ENCODE peak calls at places on chromosomes 1 and 21, in eight cellular contexts. V is esophagus squamous epithelium, F is fibroblast of lung, C is colonic mucosa, M is psoas muscle, I is tibial nerve, N is hepatocyte, X is upper lobe of right lung. W is an unnamed sample. For H3K27me3, the result is how much of the 10 kb centered on the place peaks cover.

GRCh38 chr1:89844236-89844807 is 23.5 kb downstream of the LRRC8D start:
- DNase-seq in V (no peak), F (peak), C (no peak), M (no peak), I (no peak), N (no peak), X (no peak), W (no peak)

GRCh38 chr1:30409476-30410152 is 313.8 kb downstream of the MATN1 start:
- DNase-seq in V (no peak), F (peak), C (peak), M (no peak), I (peak), N (no peak), X (peak), W (peak)

GRCh38 chr1:245277276-245277675 is 122.5 kb downstream of the KIF26B start:
- DNase-seq in V (no peak), F (no peak), C (no peak), M (no peak), I (no peak), N (no peak), X (no peak), W (no peak)

GRCh38 chr1:177780096-177780700 is 189.7 kb downstream of the SEC16B start:
- DNase-seq in V (no peak), F (peak), C (no peak), M (no peak), I (peak), N (peak), X (no peak), W (no peak)

GRCh38 chr1:56199060-56199459 is 380.3 kb downstream of the PLPP3 start:
- DNase-seq in V (no peak), F (no peak), C (no peak), M (peak), I (no peak), N (no peak), X (no peak), W (no peak)

GRCh38 chr1:67534627-67535065 is 104.4 kb upstream of the SERBP1 start:
- DNase-seq in V (no peak), F (peak), C (no peak), M (no peak), I (no peak), N (peak), X (no peak), W (no peak)

GRCh38 chr1:31790641-31791091 is 25.2 kb downstream of the SPOCD1 start:
- DNase-seq in V (no peak), F (no peak), C (no peak), M (no peak), I (no peak), N (no peak), X (peak), W (peak)

GRCh38 chr1:154745286-154745731 is 124.8 kb downstream of the KCNN3 start:
- DNase-seq in V (no peak), F (no peak), C (no peak), M (peak), I (no peak), N (no peak), X (no peak), W (no peak)

GRCh38 chr1:207813946-207814345 is 62.1 kb downstream of the CD46 start:
- DNase-seq in V (no peak), F (no peak), C (no peak), M (no peak), I (no peak), N (no peak), X (no peak), W (peak)
- H3K27ac ChIP-seq in V (peak), F (no peak), C (no peak), M (peak), I (peak), N (no peak), X (peak), W (no peak)

GRCh38 chr1:61051455-61052392 is 30.6 kb upstream of the NFIA start:
- DNase-seq in V (no peak), F (no peak), C (no peak), M (peak), I (peak), N (no peak), X (no peak), W (no peak)
- H3K27me3 ChIP-seq in V (under half), F (under half), C (under half), M (under half), I (under half), N (under half), X (under half), W (under half)

GRCh38 chr1:14743368-14743767 is 144.9 kb downstream of the KAZN start:
- DNase-seq in V (no peak), F (no peak), C (no peak), M (no peak), I (no peak), N (no peak), X (no peak), W (no peak)

GRCh38 chr1:14740016-14740415 is 141.5 kb downstream of the KAZN start:
- DNase-seq in V (no peak), F (no peak), C (no peak), M (no peak), I (no peak), N (no peak), X (no peak), W (no peak)

GRCh38 chr1:14745321-14745720 is 146.8 kb downstream of the KAZN start:
- DNase-seq in V (no peak), F (no peak), C (no peak), M (no peak), I (no peak), N (no peak), X (no peak), W (no peak)

GRCh38 chr1:14740466-14740865 is 142.0 kb downstream of the KAZN start:
- DNase-seq in V (no peak), F (no peak), C (no peak), M (no peak), I (no peak), N (no peak), X (no peak), W (no peak)

DNA sequence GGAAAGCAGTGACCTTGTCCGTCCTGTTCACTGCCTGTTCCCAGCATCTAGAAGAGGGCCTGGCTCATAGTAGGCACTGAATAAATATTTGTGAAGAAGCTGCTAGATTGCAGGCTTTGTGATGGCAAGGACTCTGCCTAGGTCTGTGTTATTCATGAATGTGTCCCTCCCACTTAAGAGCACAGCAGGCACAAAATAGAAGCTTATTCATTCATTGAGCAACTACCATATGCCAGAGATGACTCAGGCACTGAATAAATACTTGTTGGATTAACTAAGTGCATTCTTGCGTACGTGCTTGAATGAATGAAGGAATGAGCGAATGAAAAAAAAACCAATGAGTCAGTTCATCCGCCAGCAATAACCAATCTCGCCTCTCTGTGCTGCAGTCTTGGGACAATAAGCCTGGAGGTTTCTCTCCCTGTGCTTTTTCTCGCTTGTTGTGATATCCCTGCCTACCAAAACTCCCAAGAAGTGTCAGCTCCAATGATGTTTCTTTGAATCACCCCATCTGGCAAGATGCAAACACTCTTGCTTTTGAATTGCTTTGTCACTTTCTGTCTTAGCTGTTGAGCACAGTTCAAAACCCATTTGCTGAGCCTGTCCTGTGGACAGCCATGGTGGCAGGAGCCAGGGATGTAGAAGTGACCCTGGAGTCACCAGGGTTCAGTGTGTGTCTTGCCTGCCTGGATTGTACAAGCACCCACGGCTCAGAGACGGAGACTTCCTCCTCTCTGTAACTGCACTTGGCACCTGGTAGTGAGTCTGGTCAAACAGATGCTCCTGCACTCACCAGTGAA is 143.9 kb downstream of the KAZN start:
- DNase-seq in V (no peak), F (peak), C (no peak), M (no peak), I (no peak), N (peak), X (no peak), W (no peak)
- H3K27ac ChIP-seq in V (peak), F (peak), C (no peak), M (no peak), I (no peak), N (no peak), X (no peak), W (no peak)

DNA sequence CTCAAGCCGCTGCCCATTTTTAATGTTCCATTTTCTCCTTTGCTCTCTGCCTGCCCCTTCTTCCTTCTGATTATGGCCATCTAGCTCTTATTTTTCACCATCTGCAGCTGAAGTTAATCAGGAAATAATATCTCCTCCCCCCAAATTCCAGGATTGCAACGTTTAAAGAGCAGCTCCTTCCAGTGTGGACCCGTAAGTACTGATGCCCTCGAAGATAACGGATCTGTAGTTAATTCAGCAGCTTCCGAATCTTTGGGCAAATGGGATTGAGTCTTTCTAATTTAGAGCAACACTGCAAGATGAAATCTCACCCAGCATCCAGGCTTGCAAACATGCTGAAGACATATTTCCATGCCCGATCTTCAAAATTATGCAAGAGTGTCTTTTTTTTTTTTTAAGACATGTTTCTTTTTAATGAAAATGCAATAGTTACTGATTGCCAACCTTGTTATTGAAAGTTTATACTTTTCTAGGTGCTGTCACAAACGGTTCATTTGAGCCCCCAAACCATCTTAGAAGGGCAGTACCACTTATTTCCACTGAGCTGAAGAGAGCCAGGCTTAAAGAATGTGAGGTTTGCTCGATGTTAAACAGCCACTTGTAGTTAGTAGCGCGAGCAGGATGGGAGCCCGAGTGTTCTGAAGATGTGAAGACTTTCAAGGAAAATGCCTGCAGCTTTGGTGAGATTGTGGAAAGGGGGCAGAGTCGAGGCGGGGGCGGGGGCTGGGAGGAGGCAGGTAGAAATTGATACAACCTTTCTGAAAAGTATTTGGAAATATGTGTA is 10.9 kb upstream of the RCAN3 start:
- DNase-seq in V (no peak), F (no peak), C (no peak), M (no peak), I (no peak), N (no peak), X (no peak), W (no peak)
- H3K27me3 ChIP-seq in V (under half), F (under half), C (under half), M (under half), I (under half), N (under half), X (under half), W (under half)

GRCh38 chr21:45534591-45535331 is 7.5 kb downstream of the SLC19A1 start:
- DNase-seq in V (no peak), F (peak), C (peak), M (peak), I (no peak), N (peak), X (peak), W (peak)
- H3K27ac ChIP-seq in V (no peak), F (no peak), C (no peak), M (no peak), I (no peak), N (no peak), X (no peak), W (no peak)

DNA sequence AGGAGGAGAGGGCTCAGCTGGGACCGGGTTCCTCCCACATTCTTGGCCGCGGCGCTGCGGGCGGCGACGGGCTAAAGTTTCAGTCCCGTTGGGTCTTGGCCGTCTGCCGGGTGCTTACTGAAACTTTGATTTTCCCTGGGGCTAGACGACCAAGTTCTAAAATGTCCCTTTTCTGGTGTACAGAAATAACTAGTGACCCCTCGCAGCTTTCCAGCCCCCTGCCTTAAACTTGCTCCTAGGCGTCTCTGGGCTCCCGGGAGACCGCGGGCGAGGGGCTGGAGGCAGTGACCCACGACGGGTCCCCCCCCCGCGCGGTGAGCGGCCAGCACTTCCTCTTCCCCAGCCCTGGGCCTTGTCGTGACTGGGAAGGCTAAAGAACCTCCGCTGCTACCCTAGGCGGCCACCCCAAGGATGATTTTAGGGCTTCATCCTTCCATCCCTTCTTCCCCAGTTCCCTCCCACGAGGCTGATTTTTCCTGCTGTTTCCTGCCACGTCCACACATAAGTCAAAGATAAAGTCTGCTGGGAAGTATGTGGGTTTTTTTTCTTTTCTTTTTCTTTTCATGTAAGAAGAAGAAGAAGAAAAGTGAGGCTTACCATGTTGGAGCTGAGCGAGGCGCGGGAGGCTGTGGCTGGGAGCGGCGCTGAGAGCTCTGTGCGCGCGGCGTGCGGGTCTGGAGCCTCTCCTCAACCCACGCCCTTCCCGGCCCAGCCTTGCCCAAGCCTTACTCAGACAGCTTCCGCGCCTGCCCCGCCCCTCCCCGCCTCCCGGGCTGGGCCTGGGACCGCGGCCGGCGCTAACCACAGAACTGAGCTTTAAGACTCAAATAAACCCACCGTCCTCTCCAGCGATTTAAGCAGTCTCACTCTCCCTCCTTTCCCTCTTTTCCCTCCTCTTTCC is at the start of gene S100A11:
- DNase-seq in V (peak), F (peak), C (peak), M (peak), I (peak), N (peak), X (peak), W (peak)
- H3K27me3 ChIP-seq in V (under half), F (under half), C (under half), M (under half), I (under half), N (under half), X (under half), W (under half)